ENCODE peak calls at places on chromosome 21, in seven cellular contexts. G is mesendoderm, Q is IMR-90, D is neuronal stem cell, C is H9, B is trophoblast cell, I is H1. S is an unnamed sample.

GRCh38 chr21:38223893-38224540 is 32.8 kb upstream of the KCNJ15 start:
- DNase-seq in G (peak; percentile 72), Q (peak; percentile 26), D (peak; percentile 49), C (no peak), B (no peak), I (peak; percentile 63), S (peak; percentile 16)

GRCh38 chr21:46194374-46195334 is 10.4 kb upstream of the SPATC1L start:
- DNase-seq in G (no peak), Q (no peak), D (no peak), C (peak; percentile 26), B (no peak), I (peak; percentile 44), S (no peak)

GRCh38 chr21:43361493-43362296 is 65.2 kb downstream of the SIK1 start:
- DNase-seq in G (no peak), Q (peak; percentile 79), D (no peak), C (no peak), B (no peak), I (no peak), S (peak; percentile 35)

GRCh38 chr21:31873275-31873695 is 465 bp downstream of the HUNK start:
- DNase-seq in G (peak; percentile 47), Q (no peak), D (peak; percentile 56), C (peak; percentile 39), B (no peak), I (peak; percentile 79), S (no peak)

GRCh38 chr21:37622755-37623543 is 256.4 kb downstream of the DYRK1A start:
- DNase-seq in G (no peak), Q (no peak), D (no peak), C (no peak), B (no peak), I (no peak), S (no peak)

GRCh38 chr21:38756746-38757145 is 49.0 kb upstream of the ETS2 start:
- DNase-seq in G (no peak), Q (peak; percentile 92), D (no peak), C (no peak), B (peak; percentile 72), I (no peak), S (peak; percentile 92)

GRCh38 chr21:26719750-26720149 is 125.5 kb downstream of the ADAMTS1 start:
- DNase-seq in G (no peak), Q (no peak), D (no peak), C (no peak), B (no peak), I (no peak), S (no peak)

GRCh38 chr21:45309069-45309521 is 21.4 kb upstream of the POFUT2 start:
- DNase-seq in G (peak; percentile 79), Q (peak; percentile 64), D (peak; percentile 53), C (peak; percentile 84), B (peak; percentile 11), I (peak; percentile 95), S (peak; percentile 90)

GRCh38 chr21:44462090-44462833 is 7.0 kb downstream of the LRRC3 start:
- DNase-seq in G (no peak), Q (no peak), D (no peak), C (no peak), B (no peak), I (no peak), S (no peak)

GRCh38 chr21:46022551-46023107 is 41.1 kb downstream of the COL6A1 start:
- DNase-seq in G (peak; percentile 25), Q (no peak), D (no peak), C (peak; percentile 33), B (no peak), I (no peak), S (no peak)

GRCh38 chr21:23534833-23535232 is 2072.4 kb downstream of the MRPL39 start:
- DNase-seq in G (no peak), Q (no peak), D (no peak), C (no peak), B (no peak), I (no peak), S (no peak)

GRCh38 chr21:45439901-45440461 is 35.0 kb downstream of the COL18A1 start:
- DNase-seq in G (no peak), Q (no peak), D (no peak), C (no peak), B (no peak), I (no peak), S (no peak)

GRCh38 chr21:25191141-25191540 is 416.1 kb downstream of the MRPL39 start:
- DNase-seq in G (no peak), Q (no peak), D (no peak), C (no peak), B (no peak), I (no peak), S (no peak)

GRCh38 chr21:40929833-40930232 is 82.9 kb upstream of the DSCAM start:
- DNase-seq in G (no peak), Q (no peak), D (no peak), C (no peak), B (no peak), I (no peak), S (no peak)

GRCh38 chr21:33334824-33335223 is 10.1 kb downstream of the IFNAR1 start:
- DNase-seq in G (no peak), Q (no peak), D (no peak), C (no peak), B (no peak), I (no peak), S (no peak)
- H2BK5ac ChIP-seq in G (no peak overlapping the region), Q (no peak overlapping the region), D (no peak overlapping the region), C (no peak overlapping the region), B (no peak overlapping the region), I (no peak overlapping the region), S (no peak overlapping the region)

GRCh38 chr21:41951876-41952567 is 1.8 kb downstream of the C2CD2 start:
- DNase-seq in G (no peak), Q (no peak), D (no peak), C (no peak), B (no peak), I (no peak), S (no peak)
- H3K4me1 ChIP-seq in G (peaks cover 14% of the 10 kb centered on the region), Q (peaks cover 28% of the 10 kb centered on the region), D (peaks cover 25% of the 10 kb centered on the region), C (peaks cover 5% of the 10 kb centered on the region), B (peaks cover 7% of the 10 kb centered on the region), I (peaks cover 27% of the 10 kb centered on the region), S (peaks cover 50% of the 10 kb centered on the region)

GRCh38 chr21:28959367-28960099 is 33.1 kb downstream of the LTN1 start:
- DNase-seq in G (no peak), Q (peak; percentile 89), D (no peak), C (no peak), B (peak; percentile 1), I (no peak), S (peak; percentile 78)
- H2BK5ac ChIP-seq in G (no peak overlapping the region), Q (peak overlapping the region; percentile 82), D (no peak overlapping the region), C (no peak overlapping the region), B (no peak overlapping the region), I (no peak overlapping the region), S (no peak overlapping the region)

GRCh38 chr21:21025742-21026141 is 27.5 kb downstream of the NCAM2 start:
- DNase-seq in G (no peak), Q (no peak), D (no peak), C (no peak), B (no peak), I (no peak), S (no peak)
- H3K4me1 ChIP-seq in G (no peaks in the 10 kb centered on the region), Q (no peaks in the 10 kb centered on the region), D (no peaks in the 10 kb centered on the region), C (peaks cover 1% of the 10 kb centered on the region), B (no peaks in the 10 kb centered on the region), I (no peaks in the 10 kb centered on the region), S (no peaks in the 10 kb centered on the region)

GRCh38 chr21:28579986-28580550 is 412.6 kb downstream of the LTN1 start:
- DNase-seq in G (peak; percentile 53), Q (no peak), D (no peak), C (peak; percentile 55), B (no peak), I (no peak), S (no peak)
- H2BK5ac ChIP-seq in G (no peak overlapping the region), Q (no peak overlapping the region), D (no peak overlapping the region), C (no peak overlapping the region), B (no peak overlapping the region), I (peak overlapping the region; percentile 71), S (no peak overlapping the region)